ENCODE peak calls at places on chromosomes 6 and 20, in four cellular contexts. J is esophagus squamous epithelium, M is breast epithelium, L is HCT116. T is an unnamed sample. For H3K4me1 and H3K9me3, the result is how much of the 10 kb centered on the place peaks cover.

GRCh38 chr20:51452091-51452613 is 90.4 kb downstream of the NFATC2 start:
- DNase-seq in J (no peak), M (no peak), L (no peak), T (no peak)

GRCh38 chr6:127924440-127924839 is 23.6 kb upstream of the THEMIS start:
- DNase-seq in J (no peak), M (no peak), L (no peak), T (no peak)

GRCh38 chr6:50966532-50966931 is 147.9 kb downstream of the TFAP2B start:
- DNase-seq in J (no peak), M (no peak), L (no peak), T (no peak)

GRCh38 chr6:42762338-42762929 is 16.5 kb upstream of the TBCC start:
- DNase-seq in J (no peak), M (no peak), L (no peak), T (no peak)

GRCh38 chr6:122422614-122423267 is 23.3 kb downstream of the HSF2 start:
- DNase-seq in J (no peak), M (no peak), L (no peak), T (no peak)

GRCh38 chr20:40771848-40772247 is 82.8 kb upstream of the MAFB start:
- DNase-seq in J (no peak), M (no peak), L (no peak), T (peak)

GRCh38 chr6:43490523-43490939 is 13.2 kb downstream of the TJAP1 start:
- DNase-seq in J (no peak), M (no peak), L (no peak), T (no peak)

GRCh38 chr6:16519265-16520242 is 241.7 kb downstream of the ATXN1 start:
- DNase-seq in J (no peak), M (no peak), L (no peak), T (no peak)

GRCh38 chr6:131613296-131613925 is 14.6 kb downstream of the MED23 start:
- DNase-seq in J (no peak), M (no peak), L (no peak), T (no peak)

GRCh38 chr20:33667245-33668086 is 723 bp downstream of the ACTL10 start:
- DNase-seq in J (no peak), M (peak), L (no peak), T (no peak)

GRCh38 chr6:684831-685636 is 7.9 kb downstream of the EXOC2 start:
- DNase-seq in J (no peak), M (no peak), L (no peak), T (no peak)

GRCh38 chr6:160254467-160255312 is 3.9 kb downstream of the SLC22A2 start:
- DNase-seq in J (no peak), M (no peak), L (no peak), T (no peak)

GRCh38 chr6:71510856-71511255 is 222.2 kb downstream of the OGFRL1 start:
- DNase-seq in J (no peak), M (no peak), L (no peak), T (no peak)

GRCh38 chr20:51128198-51128597 is 105.3 kb upstream of the KCNG1 start:
- DNase-seq in J (no peak), M (no peak), L (no peak), T (no peak)

GRCh38 chr6:134706806-134707205 is 243.1 kb downstream of the ALDH8A1 start:
- DNase-seq in J (no peak), M (no peak), L (no peak), T (no peak)

GRCh38 chr6:11414564-11414963 is 123.0 kb upstream of the TMEM170B start:
- DNase-seq in J (no peak), M (no peak), L (peak), T (no peak)

GRCh38 chr6:37819802-37820712 is 530 bp downstream of the ZFAND3 start:
- DNase-seq in J (no peak), M (no peak), L (peak), T (peak)

GRCh38 chr6:27630727-27631613 is 158.1 kb upstream of the ZNF184 start:
- DNase-seq in J (no peak), M (no peak), L (peak), T (no peak)

GRCh38 chr20:378961-379336 is 1.6 kb upstream of the TRIB3 start:
- DNase-seq in J (no peak), M (no peak), L (no peak), T (no peak)

GRCh38 chr6:41638801-41639555 is 710 bp downstream of the MDFI start:
- DNase-seq in J (no peak), M (no peak), L (no peak), T (no peak)

GRCh38 chr6:29909995-29910394 is 32.3 kb upstream of the HLA-A start:
- DNase-seq in J (no peak), M (no peak), L (no peak), T (no peak)

GRCh38 chr6:150236544-150236943 is 93.7 kb downstream of the PPP1R14C start:
- DNase-seq in J (no peak), M (no peak), L (no peak), T (no peak)

GRCh38 chr6:39048481-39049399 is at the start of gene GLP1R:
- DNase-seq in J (no peak), M (no peak), L (no peak), T (no peak)

GRCh38 chr6:12336121-12336971 is 46.2 kb downstream of the EDN1 start:
- DNase-seq in J (no peak), M (no peak), L (no peak), T (no peak)

GRCh38 chr20:38875170-38875993 is 50.8 kb upstream of the FAM83D start:
- DNase-seq in J (no peak), M (no peak), L (no peak), T (no peak)

GRCh38 chr20:9611921-9612320 is 97.5 kb downstream of the LAMP5 start:
- DNase-seq in J (no peak), M (no peak), L (no peak), T (no peak)

GRCh38 chr6:19320066-19320465 is 517.1 kb upstream of the ID4 start:
- DNase-seq in J (no peak), M (no peak), L (no peak), T (no peak)

GRCh38 chr20:6533828-6534388 is 233.6 kb upstream of the BMP2 start:
- DNase-seq in J (no peak), M (no peak), L (no peak), T (no peak)

GRCh38 chr6:71091167-71091566 is 134.3 kb upstream of the B3GAT2 start:
- DNase-seq in J (no peak), M (no peak), L (no peak), T (no peak)

GRCh38 chr6:25576920-25577319 is 75.1 kb upstream of the SCGN start:
- DNase-seq in J (no peak), M (no peak), L (no peak), T (no peak)

GRCh38 chr6:166691199-166691598 is 64.1 kb upstream of the RPS6KA2 start:
- DNase-seq in J (no peak), M (no peak), L (peak), T (no peak)

GRCh38 chr6:165987483-165988305 is 180.0 kb downstream of the TBXT start:
- DNase-seq in J (no peak), M (no peak), L (no peak), T (peak)

GRCh38 chr6:9463311-9463710 is 951.6 kb downstream of the TFAP2A start:
- DNase-seq in J (no peak), M (no peak), L (no peak), T (no peak)

GRCh38 chr6:55898342-55898741 is 23.0 kb upstream of the BMP5 start:
- DNase-seq in J (no peak), M (no peak), L (no peak), T (no peak)

GRCh38 chr6:127868338-127868737 is 32.5 kb downstream of the THEMIS start:
- DNase-seq in J (no peak), M (no peak), L (no peak), T (no peak)

DNA sequence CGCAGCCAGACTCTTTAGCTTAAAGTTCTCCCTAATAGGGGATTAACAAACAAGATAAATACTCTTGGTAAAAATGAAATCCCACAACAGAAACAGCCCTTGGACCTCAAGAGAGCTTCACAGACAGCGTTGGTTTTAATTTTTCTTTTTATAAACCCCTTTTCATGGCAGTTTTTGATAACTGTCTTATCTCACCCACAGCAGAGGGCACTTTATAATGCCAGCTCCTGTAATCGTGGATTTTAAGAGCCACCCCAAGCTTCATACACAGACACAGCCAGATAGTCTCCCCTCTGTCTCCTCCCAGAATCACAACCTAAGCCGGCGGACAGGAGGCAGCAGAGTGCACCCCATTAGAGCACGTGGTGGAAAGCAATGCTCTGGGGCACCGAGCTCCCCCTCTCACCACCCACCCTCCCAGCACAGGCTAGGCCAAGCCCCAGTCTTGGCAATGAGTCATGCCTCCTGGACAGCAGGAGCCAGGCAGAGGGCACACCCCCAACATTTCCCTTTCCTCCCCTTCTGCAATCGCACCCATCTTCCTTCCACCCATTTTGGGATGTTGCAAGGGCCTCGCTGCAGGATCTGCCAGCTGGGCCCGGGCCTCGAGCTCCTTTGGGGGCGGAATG is 2.5 kb downstream of the JAG1 start:
- DNase-seq in J (peak), M (peak), L (no peak), T (peak)
- H3K4me1 ChIP-seq in J (under half), M (under half), L (under half), T (under half)

DNA sequence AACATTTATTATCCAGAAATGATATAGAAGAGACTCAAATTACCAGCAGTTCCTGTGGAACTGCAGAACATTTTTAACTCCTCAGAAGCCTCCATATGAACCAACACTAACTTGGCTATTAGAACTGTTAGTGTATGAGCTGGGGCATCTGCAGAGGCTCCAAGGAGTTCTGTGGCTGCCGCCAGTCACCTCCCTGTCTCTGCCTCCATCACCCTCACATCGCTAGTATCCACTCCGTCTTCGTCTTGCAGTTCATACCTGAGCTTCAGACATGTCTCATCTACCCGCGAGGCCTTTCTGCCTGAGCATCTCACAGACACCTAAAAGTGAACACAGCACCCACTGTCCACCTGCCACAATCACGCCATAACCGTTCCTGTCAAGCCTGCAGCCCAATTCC is 89.5 kb upstream of the CST7 start:
- DNase-seq in J (no peak), M (no peak), L (no peak), T (no peak)
- H3K9me3 ChIP-seq in J (under half), M (under half), L (under half), T (under half)

GRCh38 chr6:32153252-32153834 is 598 bp upstream of the PPT2 start:
- DNase-seq in J (no peak), M (no peak), L (no peak), T (no peak)

GRCh38 chr6:32152414-32153251 is 894 bp upstream of the PRRT1 start:
- DNase-seq in J (no peak), M (no peak), L (no peak), T (no peak)

GRCh38 chr6:32151885-32152311 is at the start of gene PRRT1:
- DNase-seq in J (no peak), M (no peak), L (no peak), T (no peak)

GRCh38 chr6:32154514-32155161 is 697 bp downstream of the PPT2 start:
- DNase-seq in J (no peak), M (peak), L (peak), T (no peak)

GRCh38 chr6:32153835-32154513 is at the start of gene PPT2:
- DNase-seq in J (no peak), M (peak), L (peak), T (no peak)
- TF ChIP-seq POLR2A in J (peak), M (peak), L (no peak), T (peak)

DNA sequence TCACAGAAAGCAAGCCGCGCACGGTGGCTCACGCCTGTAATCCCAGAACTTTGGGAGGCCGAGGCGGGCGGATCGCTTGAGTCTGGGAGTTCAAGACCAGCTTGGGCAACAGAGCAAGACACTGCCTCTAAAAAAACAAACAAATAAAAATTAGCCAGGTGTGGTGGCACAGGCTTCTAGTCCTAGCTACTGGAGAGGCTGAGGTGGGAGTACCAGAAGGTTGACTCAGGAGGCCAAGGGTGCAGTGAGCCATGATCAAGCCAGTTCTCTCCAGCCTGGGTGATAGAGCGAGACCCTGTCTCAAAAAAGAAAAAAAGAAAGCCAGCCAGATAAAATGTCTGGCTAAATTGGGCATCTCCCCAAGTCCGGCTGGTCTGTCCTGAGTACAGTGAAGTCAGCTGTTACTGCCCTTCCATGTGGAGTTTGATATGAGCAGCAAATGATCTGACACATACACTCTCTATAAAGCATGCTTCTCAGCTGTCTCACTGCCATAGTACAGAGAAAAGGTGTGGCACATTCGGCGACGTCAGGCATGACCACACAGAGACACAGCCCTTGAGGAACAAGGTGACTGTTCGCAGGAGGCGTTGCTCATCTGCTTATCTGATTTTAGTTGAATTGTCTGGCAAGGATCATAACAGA is 13.0 kb downstream of the CD83 start:
- DNase-seq in J (no peak), M (no peak), L (no peak), T (no peak)
- H3K4me1 ChIP-seq in J (under half), M (under half), L (under half), T (under half)

DNA sequence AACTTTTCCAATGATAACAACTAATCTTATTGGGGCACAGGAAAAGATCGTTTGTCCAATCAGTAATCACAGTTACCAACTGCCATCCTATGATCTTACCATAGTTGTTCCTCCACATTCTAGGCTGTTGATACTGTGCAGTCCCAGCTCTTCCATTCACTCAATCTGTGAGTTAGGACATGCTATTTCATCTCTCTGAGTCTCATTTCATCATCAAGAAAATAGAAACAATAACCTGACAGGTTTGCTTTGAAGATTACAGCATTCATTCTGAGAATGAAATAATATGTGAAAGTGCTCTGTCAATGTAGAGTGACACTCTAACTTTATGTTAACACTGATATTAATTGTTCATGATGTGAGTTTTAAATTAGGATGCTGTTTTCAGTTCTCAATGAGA is 89.8 kb downstream of the KIF13A start:
- DNase-seq in J (no peak), M (no peak), L (no peak), T (no peak)
- H3K9me3 ChIP-seq in J (under half), M (under half), L (under half), T (under half)

DNA sequence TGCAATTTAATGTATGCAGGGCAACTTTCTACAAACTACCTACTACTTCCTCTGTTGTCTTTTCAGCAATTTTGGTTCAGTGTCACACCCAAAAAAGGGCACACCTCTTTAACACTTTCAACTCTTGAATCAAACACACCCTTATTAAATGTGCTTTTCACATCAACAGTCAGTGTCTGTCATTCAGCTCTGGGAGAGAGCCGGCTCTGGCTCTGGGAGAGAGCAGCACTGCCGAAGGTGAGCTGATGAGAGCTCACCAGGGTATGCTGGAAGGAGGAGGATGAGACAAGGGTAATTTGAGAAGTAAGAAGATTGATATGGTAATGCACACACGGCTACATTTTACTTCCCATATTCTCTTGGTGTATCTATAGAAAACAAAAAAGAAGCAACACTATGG is 134.3 kb downstream of the RTN4IP1 start:
- DNase-seq in J (no peak), M (no peak), L (no peak), T (no peak)
- TF ChIP-seq POLR2A in J (peak), M (no peak), L (no peak), T (no peak)

GRCh38 chr20:59676126-59676876 is 72.0 kb downstream of the PHACTR3 start:
- DNase-seq in J (no peak), M (no peak), L (no peak), T (no peak)

GRCh38 chr20:59678286-59678685 is 73.9 kb downstream of the PHACTR3 start:
- DNase-seq in J (no peak), M (no peak), L (no peak), T (no peak)

GRCh38 chr20:59676877-59677140 is 72.5 kb downstream of the PHACTR3 start:
- DNase-seq in J (no peak), M (no peak), L (no peak), T (peak)

GRCh38 chr20:59678951-59679350 is 74.6 kb downstream of the PHACTR3 start:
- DNase-seq in J (no peak), M (no peak), L (no peak), T (no peak)

DNA sequence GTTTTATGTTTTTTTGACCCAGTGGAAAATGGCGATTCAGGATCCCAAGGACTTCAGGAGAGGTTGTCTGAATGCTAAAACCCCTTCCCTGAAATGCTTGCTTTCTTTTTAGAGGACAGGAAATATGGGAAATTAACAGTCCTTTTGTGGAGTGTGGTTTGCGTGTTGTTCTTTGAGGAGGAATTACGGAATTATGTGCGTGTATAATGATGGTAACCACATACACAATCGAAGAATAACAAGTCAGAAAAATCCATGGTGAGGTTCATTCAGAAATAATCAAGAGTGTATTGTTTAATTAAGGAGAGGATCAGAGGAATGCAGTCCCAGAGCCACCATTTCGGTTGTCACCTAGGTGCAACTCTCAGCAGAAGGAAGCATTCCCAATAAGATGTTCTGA is 73.2 kb downstream of the PHACTR3 start:
- DNase-seq in J (no peak), M (no peak), L (no peak), T (peak)
- H3K4me1 ChIP-seq in J (under half), M (under half), L (under half), T (under half)

GRCh38 chr6:63799813-63800212 is 164.2 kb downstream of the PHF3 start:
- DNase-seq in J (no peak), M (no peak), L (no peak), T (no peak)

GRCh38 chr6:63805345-63805744 is 169.7 kb downstream of the PHF3 start:
- DNase-seq in J (no peak), M (no peak), L (no peak), T (no peak)

GRCh38 chr6:63804381-63804956 is 168.9 kb downstream of the PHF3 start:
- DNase-seq in J (no peak), M (no peak), L (no peak), T (no peak)

GRCh38 chr6:63803371-63803770 is 167.8 kb downstream of the PHF3 start:
- DNase-seq in J (no peak), M (no peak), L (no peak), T (no peak)

GRCh38 chr6:63802606-63803206 is 167.1 kb downstream of the PHF3 start:
- DNase-seq in J (no peak), M (no peak), L (no peak), T (no peak)
- H3K9me3 ChIP-seq in J (under half), M (under half), L (under half), T (under half)

DNA sequence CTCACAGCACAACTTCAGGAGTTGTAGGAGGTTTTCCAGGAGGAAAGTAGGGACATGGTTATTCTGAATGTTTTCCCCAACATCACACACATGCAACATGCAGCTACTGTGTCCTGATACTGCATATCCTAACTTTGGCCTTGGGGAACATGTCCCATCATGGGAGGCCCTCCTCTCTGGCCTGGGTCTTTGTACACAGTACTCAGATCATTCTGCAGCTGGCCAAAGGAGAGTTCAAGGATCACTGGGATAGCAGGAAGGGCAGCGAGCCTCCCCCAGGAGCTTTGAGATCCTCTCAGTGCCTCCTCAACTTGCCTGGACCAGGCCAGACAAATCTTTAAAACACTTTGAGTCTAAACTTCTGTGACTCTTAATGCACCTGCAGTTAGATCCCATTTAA is 12.9 kb downstream of the CASS4 start:
- DNase-seq in J (no peak), M (no peak), L (no peak), T (no peak)
- TF ChIP-seq POLR2A in J (no peak), M (no peak), L (no peak), T (no peak)

T was measured in vagina.